ENCODE peak calls at places on chromosomes 3 and 15, in five cellular contexts. R, A, Q, S and H are unnamed samples.

GRCh38 chr3:120498947-120499346 is 48.2 kb upstream of the FSTL1 start:
- DNase-seq in R (peak), A (peak), Q (peak), S (no peak), H (peak)

GRCh38 chr3:103308921-103309320 is 874.1 kb downstream of the ZPLD1 start:
- DNase-seq in R (no peak), A (peak), Q (no peak), S (no peak), H (no peak)

GRCh38 chr3:47916696-47917095 is 99.5 kb downstream of the MAP4 start:
- DNase-seq in R (no peak), A (no peak), Q (no peak), S (no peak), H (no peak)

GRCh38 chr3:89116486-89116885 is 9.1 kb downstream of the EPHA3 start:
- DNase-seq in R (no peak), A (no peak), Q (no peak), S (no peak), H (no peak)

GRCh38 chr3:28053759-28054158 is 187.7 kb upstream of the CMC1 start:
- DNase-seq in R (peak), A (no peak), Q (no peak), S (no peak), H (no peak)

GRCh38 chr3:24185738-24186384 is 240.8 kb downstream of the NR1D2 start:
- DNase-seq in R (peak), A (peak), Q (peak), S (peak), H (peak)

GRCh38 chr3:159765025-159765859 is 223.4 kb upstream of the IL12A start:
- DNase-seq in R (peak), A (peak), Q (peak), S (peak), H (peak)

GRCh38 chr15:92527197-92527596 is 128.4 kb downstream of the FAM174B start:
- DNase-seq in R (no peak), A (no peak), Q (no peak), S (no peak), H (no peak)

GRCh38 chr3:48885753-48886152 is 12.9 kb downstream of the SLC25A20 start:
- DNase-seq in R (no peak), A (no peak), Q (no peak), S (no peak), H (no peak)

GRCh38 chr3:184635126-184635525 is 73.5 kb downstream of the EPHB3 start:
- DNase-seq in R (no peak), A (no peak), Q (no peak), S (no peak), H (no peak)

GRCh38 chr3:10232138-10232537 is 16.1 kb upstream of the TATDN2 start:
- DNase-seq in R (no peak), A (no peak), Q (no peak), S (no peak), H (no peak)

GRCh38 chr15:36901012-36901411 is 199.3 kb downstream of the MEIS2 start:
- DNase-seq in R (no peak), A (no peak), Q (no peak), S (no peak), H (no peak)

GRCh38 chr3:193496658-193497057 is 58.0 kb downstream of the ATP13A4 start:
- DNase-seq in R (no peak), A (no peak), Q (no peak), S (no peak), H (no peak)

DNA sequence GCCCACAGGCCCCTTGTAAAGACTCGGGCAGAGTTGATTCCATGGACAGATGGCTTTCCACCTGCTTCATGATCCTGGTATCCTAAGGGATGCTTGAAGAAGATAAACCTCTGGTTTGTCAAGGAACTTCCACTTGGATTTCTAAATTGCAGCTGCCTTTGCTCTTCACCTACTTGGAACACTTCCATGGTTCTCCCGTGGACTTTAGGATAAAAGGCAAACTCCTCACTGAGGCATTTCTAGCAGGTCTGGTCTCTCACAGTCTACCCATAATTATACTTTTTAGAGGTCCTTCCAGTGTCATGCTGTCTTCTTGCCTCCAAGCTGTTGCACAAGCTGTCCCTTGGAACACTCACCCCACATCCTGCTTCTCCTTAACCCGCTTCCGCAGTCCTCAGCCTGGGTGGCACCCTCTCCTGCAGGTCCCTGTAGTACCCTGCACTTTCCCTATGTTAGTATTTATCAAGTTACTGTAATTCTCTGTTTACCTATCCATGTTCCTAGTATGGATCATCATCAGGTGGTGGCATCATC is 12.7 kb downstream of the TLNRD1 start:
- DNase-seq in R (no peak), A (no peak), Q (no peak), S (no peak), H (no peak)
- H2AK5ac ChIP-seq in R (no peak), A (no peak), Q (no peak), S (no peak), H (no peak)

DNA sequence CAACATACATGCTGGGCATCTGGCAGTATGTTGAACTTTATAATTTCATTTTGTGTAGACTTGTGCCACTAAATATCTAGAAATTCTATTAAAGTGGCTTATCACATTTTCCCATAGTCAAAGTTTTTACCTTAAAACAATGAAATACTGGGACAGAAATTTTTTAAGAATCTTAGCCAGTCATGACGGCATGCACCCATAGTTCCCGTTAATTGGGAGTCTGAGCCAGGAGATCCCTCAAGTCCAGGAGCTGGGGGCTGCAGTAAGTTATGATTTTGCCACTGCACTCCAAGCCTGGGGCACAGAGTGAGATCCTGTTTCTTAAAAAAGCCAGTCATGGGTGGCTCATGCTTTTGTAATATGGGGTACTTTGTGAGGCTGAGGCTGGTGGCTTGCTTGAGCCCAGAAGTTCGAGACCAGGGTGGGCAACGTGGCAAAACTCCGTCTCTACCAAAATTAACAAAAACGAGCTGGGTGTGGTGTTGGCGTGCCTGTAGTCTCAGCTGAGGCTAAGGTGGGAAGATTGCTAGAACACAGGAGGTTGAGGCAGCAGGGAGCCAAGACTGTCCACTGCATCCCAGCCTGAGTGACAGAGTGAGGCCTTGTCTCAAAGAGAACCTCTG is 3.1 kb downstream of the RPSA start:
- DNase-seq in R (no peak), A (no peak), Q (no peak), S (no peak), H (no peak)
- H3K9ac ChIP-seq in R (peak), A (peak), Q (peak), S (peak), H (no peak)

GRCh38 chr3:67292356-67293225 is 294.5 kb downstream of the KBTBD8 start:
- DNase-seq in R (no peak), A (no peak), Q (no peak), S (no peak), H (no peak)
- H4K91ac ChIP-seq in R (no peak), A (no peak), Q (no peak), S (no peak), H (no peak)

DNA sequence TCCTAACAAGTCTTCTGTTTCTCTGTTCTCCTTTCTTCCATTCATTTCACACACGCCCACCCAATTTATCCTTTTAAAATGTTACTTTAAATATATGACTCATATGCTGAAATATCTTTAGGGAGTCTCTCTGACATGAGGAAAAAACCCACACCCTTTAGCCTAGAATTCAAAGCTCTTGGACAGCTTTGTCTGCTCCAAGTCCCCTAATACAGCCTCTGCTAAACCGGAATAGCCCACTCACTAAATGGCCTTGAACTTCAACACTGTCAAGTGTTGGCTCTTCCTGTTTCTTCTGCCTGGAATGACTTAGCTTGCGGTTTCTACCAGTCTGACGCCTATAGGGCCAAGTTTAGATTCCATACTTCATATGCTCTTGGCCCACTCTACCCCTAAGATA is 3.3 kb upstream of the CD96 start:
- DNase-seq in R (peak), A (no peak), Q (peak), S (no peak), H (no peak)
- H2AK5ac ChIP-seq in R (peak), A (no peak), Q (peak), S (no peak), H (no peak)

GRCh38 chr3:146503459-146504202 is 34.3 kb upstream of the PLSCR2 start:
- DNase-seq in R (peak), A (no peak), Q (peak), S (no peak), H (no peak)
- H3K9ac ChIP-seq in R (no peak), A (no peak), Q (peak), S (no peak), H (no peak)

GRCh38 chr15:34904527-34904926 is 65.0 kb downstream of the AQR start:
- DNase-seq in R (no peak), A (no peak), Q (no peak), S (no peak), H (no peak)
- H4K91ac ChIP-seq in R (no peak), A (no peak), Q (no peak), S (no peak), H (no peak)

GRCh38 chr3:134342269-134342668 is 32.0 kb downstream of the AMOTL2 start:
- DNase-seq in R (no peak), A (no peak), Q (no peak), S (no peak), H (no peak)
- H2AK5ac ChIP-seq in R (peak), A (no peak), Q (peak), S (no peak), H (no peak)